ENCODE peak calls at places on chromosomes 2 and 18, in five cellular contexts. U is WTC11, Y is hypothalamus, P is heart right ventricle, L is RPMI8226. K is an unnamed sample.

GRCh38 chr2:170842785-170843184 is 26.1 kb downstream of the GAD1 start:
- DNase-seq in L (no peak), U (no peak), P (no peak), Y (no peak), K (no peak)

GRCh38 chr2:230658877-230659652 is 53.6 kb upstream of the CAB39 start:
- DNase-seq in P (no peak), U (no peak), L (no peak), Y (no peak), K (no peak)

GRCh38 chr2:191415858-191416257 is 170.7 kb downstream of the MYO1B start:
- DNase-seq in P (no peak), L (no peak), Y (no peak), U (no peak), K (no peak)

GRCh38 chr18:35642802-35643201 is 61.3 kb downstream of the GALNT1 start:
- DNase-seq in Y (no peak), L (no peak), U (no peak), P (no peak), K (no peak)

GRCh38 chr18:34710430-34711386 is 610 bp downstream of the DTNA start:
- DNase-seq in P (no peak), L (no peak), U (no peak), Y (no peak), K (no peak)

GRCh38 chr2:113888641-113889470 is 1.0 kb upstream of the ACTR3 start:
- DNase-seq in L (no peak), U (peak; percentile 52), P (peak; percentile 29), Y (no peak), K (no peak)

GRCh38 chr18:45359275-45360009 is 255.8 kb upstream of the SLC14A2 start:
- DNase-seq in Y (no peak), L (no peak), U (no peak), P (no peak), K (no peak)

GRCh38 chr2:165889158-165889557 is 64.4 kb downstream of the TTC21B start:
- DNase-seq in P (no peak), U (no peak), L (no peak), Y (no peak), K (no peak)

GRCh38 chr2:227805578-227805977 is 8.1 kb upstream of the CCL20 start:
- DNase-seq in L (no peak), Y (no peak), U (no peak), P (no peak), K (no peak)

GRCh38 chr2:240589850-240590525 is 3.5 kb downstream of the CAPN10 start:
- DNase-seq in P (peak; percentile 35), L (no peak), Y (no peak), U (no peak), K (no peak)

GRCh38 chr2:69180227-69180626 is 167.2 kb downstream of the ANTXR1 start:
- DNase-seq in L (no peak), P (no peak), U (no peak), Y (no peak), K (no peak)

GRCh38 chr2:237868631-237869356 is 9.4 kb downstream of the RAMP1 start:
- DNase-seq in U (no peak), P (no peak), Y (no peak), L (peak; percentile 26), K (no peak)

GRCh38 chr2:240111253-240111652 is 24.9 kb downstream of the COPS9 start:
- DNase-seq in Y (no peak), P (no peak), U (no peak), L (no peak), K (no peak)

GRCh38 chr18:30358545-30358944 is 684.0 kb downstream of the DSC3 start:
- DNase-seq in Y (no peak), P (no peak), U (no peak), L (no peak), K (no peak)

GRCh38 chr18:9854801-9855676 is 30.7 kb upstream of the TXNDC2 start:
- DNase-seq in P (no peak), L (no peak), Y (no peak), U (no peak), K (no peak)

GRCh38 chr2:45935791-45936622 is 284.5 kb downstream of the PRKCE start:
- DNase-seq in U (peak; percentile 82), L (peak; percentile 81), Y (peak; percentile 47), P (peak; percentile 89), K (peak; percentile 85)

GRCh38 chr2:46982356-46983064 is 66.9 kb upstream of the MCFD2 start:
- DNase-seq in U (no peak), L (peak; percentile 44), P (no peak), Y (no peak), K (no peak)

GRCh38 chr2:182319556-182319955 is 107.3 kb downstream of the PDE1A start:
- DNase-seq in L (no peak), Y (no peak), U (no peak), P (no peak), K (no peak)

GRCh38 chr18:58064406-58064998 is 20.5 kb downstream of the NEDD4L start:
- DNase-seq in U (no peak), L (no peak), P (no peak), Y (no peak), K (no peak)

GRCh38 chr2:210172219-210172575 is 988 bp upstream of the KANSL1L start:
- DNase-seq in P (no peak), L (no peak), Y (no peak), U (no peak), K (no peak)

GRCh38 chr2:157173740-157174184 is 83.7 kb upstream of the GALNT5 start:
- DNase-seq in L (no peak), P (no peak), Y (no peak), U (no peak), K (no peak)

GRCh38 chr18:79681484-79682387 is 2.1 kb downstream of the CTDP1 start:
- DNase-seq in L (no peak), Y (no peak), P (no peak), U (no peak), K (no peak)

GRCh38 chr2:67842375-67842959 is 220.3 kb downstream of the C1D start:
- DNase-seq in P (no peak), L (no peak), U (no peak), Y (no peak), K (no peak)

GRCh38 chr2:121429119-121429903 is 101.4 kb upstream of the RNU4ATAC start:
- DNase-seq in L (no peak), Y (no peak), U (no peak), P (no peak), K (no peak)

GRCh38 chr18:49839012-49839411 is 25.7 kb upstream of the ACAA2 start:
- DNase-seq in Y (no peak), P (no peak), U (no peak), L (no peak), K (no peak)

GRCh38 chr2:104177179-104177578 is 676.7 kb upstream of the POU3F3 start:
- DNase-seq in P (no peak), Y (no peak), U (no peak), L (no peak), K (no peak)

GRCh38 chr18:47528343-47528742 is 276.9 kb upstream of the SKOR2 start:
- DNase-seq in L (no peak), P (no peak), U (no peak), Y (no peak), K (no peak)

GRCh38 chr2:159150208-159150607 is 136.3 kb downstream of the WDSUB1 start:
- DNase-seq in P (no peak), U (no peak), Y (no peak), L (no peak), K (no peak)

GRCh38 chr2:153068067-153068466 is 349.6 kb downstream of the ARL6IP6 start:
- DNase-seq in Y (no peak), P (no peak), U (no peak), L (peak; percentile 94), K (no peak)

GRCh38 chr2:124538549-124538948 is 513.5 kb downstream of the CNTNAP5 start:
- DNase-seq in P (no peak), L (no peak), Y (no peak), U (no peak), K (no peak)

GRCh38 chr2:28390857-28391563 is 1.6 kb upstream of the FOSL2 start:
- DNase-seq in P (peak; percentile 89), L (peak; percentile 50), U (peak; percentile 51), Y (peak; percentile 49), K (peak; percentile 68)

GRCh38 chr2:48189552-48190228 is 283.4 kb upstream of the FBXO11 start:
- DNase-seq in Y (no peak), U (no peak), L (no peak), P (no peak), K (no peak)

GRCh38 chr2:239639366-239640185 is 238.8 kb upstream of the HDAC4 start:
- DNase-seq in Y (no peak), P (no peak), L (no peak), U (no peak), K (no peak)

K was measured in H9.